ENCODE peak calls at places on chromosomes 3 and 15, in nine cellular contexts. K is hepatocyte, L is left ventricle myocardium inferior, S is right cardiac atrium, Z is IMR-90, T is body of pancreas, B is stomach, D is SJSA1, R is NT2/D1. I is an unnamed sample. For H3K27me3, the result is how much of the 10 kb centered on the place peaks cover.

GRCh38 chr3:45218578-45219390 is 7.3 kb downstream of the TMEM158 start:
- DNase-seq in T (no peak), S (no peak), D (peak), L (no peak), R (no peak), Z (peak), K (no peak), B (no peak), I (no peak)

GRCh38 chr3:73299184-73299691 is 237.8 kb downstream of the EBLN2 start:
- DNase-seq in T (no peak), Z (no peak), S (no peak), L (no peak), D (no peak), B (no peak), K (no peak), R (no peak), I (no peak)

GRCh38 chr15:29822100-29822684 is at the start of gene TJP1:
- DNase-seq in T (peak), D (peak), Z (peak), L (peak), B (peak), K (peak), R (peak), S (peak), I (peak)

GRCh38 chr3:71281173-71281738 is 302.3 kb downstream of the FOXP1 start:
- DNase-seq in Z (no peak), S (no peak), T (no peak), D (no peak), B (no peak), K (no peak), L (no peak), R (no peak), I (no peak)

GRCh38 chr3:120450261-120450913 is 405 bp downstream of the FSTL1 start:
- DNase-seq in B (peak), Z (no peak), D (no peak), K (peak), R (no peak), L (peak), T (peak), S (peak), I (peak)

GRCh38 chr3:49112262-49112661 is 7.7 kb upstream of the QARS1 start:
- DNase-seq in D (no peak), R (no peak), Z (no peak), S (peak), T (no peak), K (no peak), L (no peak), B (no peak), I (no peak)

GRCh38 chr15:65081270-65081669 is 4.7 kb downstream of the KBTBD13 start:
- DNase-seq in T (no peak), L (no peak), R (no peak), K (no peak), D (no peak), B (no peak), Z (no peak), S (no peak), I (no peak)

GRCh38 chr15:58779554-58779953 is 8.5 kb downstream of the MINDY2 start:
- DNase-seq in L (no peak), D (no peak), K (no peak), T (no peak), Z (no peak), B (no peak), R (no peak), S (no peak), I (no peak)

GRCh38 chr15:85792872-85793621 is 1.7 kb downstream of the KLHL25 start:
- DNase-seq in Z (no peak), B (no peak), K (no peak), D (no peak), S (no peak), T (no peak), R (no peak), L (no peak), I (no peak)

GRCh38 chr3:58332575-58333179 is at the start of gene PXK:
- DNase-seq in K (peak), B (peak), R (peak), D (peak), S (peak), T (peak), L (peak), Z (peak), I (peak)

GRCh38 chr3:149701206-149701976 is 43.6 kb upstream of the WWTR1 start:
- DNase-seq in B (no peak), Z (no peak), L (no peak), K (no peak), T (no peak), S (no peak), D (no peak), R (no peak), I (no peak)

GRCh38 chr15:23846218-23846617 is 159.1 kb upstream of the NDN start:
- DNase-seq in L (no peak), D (no peak), R (no peak), K (no peak), S (no peak), B (no peak), Z (no peak), T (no peak), I (no peak)

GRCh38 chr15:26864664-26865191 is 2.1 kb upstream of the GABRA5 start:
- DNase-seq in L (no peak), S (peak), K (peak), Z (peak), R (no peak), D (peak), T (peak), B (peak), I (no peak)

GRCh38 chr15:44101944-44102343 is 93.1 kb downstream of the FRMD5 start:
- DNase-seq in Z (peak), B (no peak), K (no peak), L (no peak), T (no peak), D (peak), S (no peak), R (no peak), I (no peak)

GRCh38 chr3:180335056-180335455 is 266.9 kb upstream of the TTC14 start:
- DNase-seq in L (no peak), R (no peak), T (no peak), D (no peak), B (no peak), S (no peak), Z (no peak), K (no peak), I (no peak)

GRCh38 chr3:64316971-64317370 is 91.7 kb upstream of the PRICKLE2 start:
- DNase-seq in K (peak), Z (peak), R (no peak), L (no peak), B (no peak), D (no peak), S (no peak), T (no peak), I (no peak)

GRCh38 chr3:70583682-70584081 is 271.2 kb upstream of the MDFIC2 start:
- DNase-seq in K (no peak), S (no peak), T (no peak), R (no peak), B (no peak), L (no peak), D (no peak), Z (no peak), I (no peak)

GRCh38 chr3:125967156-125967555 is 1.8 kb upstream of the ROPN1B start:
- DNase-seq in D (no peak), K (no peak), B (no peak), Z (no peak), R (no peak), L (no peak), S (no peak), T (no peak), I (no peak)

GRCh38 chr3:69879051-69879450 is 120.5 kb upstream of the SAMMSON start:
- DNase-seq in T (no peak), D (no peak), Z (no peak), S (no peak), B (no peak), K (no peak), R (no peak), L (no peak), I (no peak)

GRCh38 chr3:113895964-113896363 is 51.8 kb upstream of the ZDHHC23 start:
- DNase-seq in L (no peak), B (no peak), R (no peak), D (no peak), T (no peak), K (no peak), S (no peak), Z (no peak), I (no peak)

GRCh38 chr3:13674538-13675185 is 125.7 kb downstream of the FBLN2 start:
- DNase-seq in T (no peak), B (no peak), Z (no peak), K (no peak), S (no peak), D (no peak), R (no peak), L (no peak), I (no peak)

GRCh38 chr3:69379661-69380060 is 6.2 kb downstream of the FRMD4B start:
- DNase-seq in K (no peak), T (no peak), R (no peak), L (no peak), S (no peak), D (no peak), B (no peak), Z (no peak), I (no peak)

GRCh38 chr15:47415539-47415971 is 301.8 kb upstream of the SEMA6D start:
- DNase-seq in B (no peak), Z (peak), T (no peak), D (no peak), K (no peak), S (no peak), R (no peak), L (no peak), I (no peak)

GRCh38 chr3:136142592-136142991 is 53.5 kb downstream of the MSL2 start:
- DNase-seq in D (peak), L (no peak), Z (peak), S (no peak), B (no peak), R (peak), K (peak), T (no peak), I (no peak)

GRCh38 chr3:82496890-82497560 is 735.6 kb upstream of the GBE1 start:
- DNase-seq in L (no peak), S (no peak), B (no peak), Z (no peak), K (peak), D (no peak), R (peak), T (peak), I (no peak)

GRCh38 chr3:78077842-78078241 is 1037.9 kb downstream of the ROBO2 start:
- DNase-seq in K (no peak), B (no peak), S (no peak), R (no peak), D (no peak), L (no peak), Z (no peak), T (no peak), I (no peak)

GRCh38 chr3:50300681-50301254 is 1.6 kb upstream of the HYAL3 start:
- DNase-seq in L (no peak), B (no peak), S (no peak), T (no peak), D (no peak), K (no peak), R (no peak), Z (no peak), I (no peak)
- H3K4me3 ChIP-seq in L (peak), B (peak), S (no peak), T (no peak), D (no peak), K (no peak), R (no peak), Z (no peak), I (no peak)

DNA sequence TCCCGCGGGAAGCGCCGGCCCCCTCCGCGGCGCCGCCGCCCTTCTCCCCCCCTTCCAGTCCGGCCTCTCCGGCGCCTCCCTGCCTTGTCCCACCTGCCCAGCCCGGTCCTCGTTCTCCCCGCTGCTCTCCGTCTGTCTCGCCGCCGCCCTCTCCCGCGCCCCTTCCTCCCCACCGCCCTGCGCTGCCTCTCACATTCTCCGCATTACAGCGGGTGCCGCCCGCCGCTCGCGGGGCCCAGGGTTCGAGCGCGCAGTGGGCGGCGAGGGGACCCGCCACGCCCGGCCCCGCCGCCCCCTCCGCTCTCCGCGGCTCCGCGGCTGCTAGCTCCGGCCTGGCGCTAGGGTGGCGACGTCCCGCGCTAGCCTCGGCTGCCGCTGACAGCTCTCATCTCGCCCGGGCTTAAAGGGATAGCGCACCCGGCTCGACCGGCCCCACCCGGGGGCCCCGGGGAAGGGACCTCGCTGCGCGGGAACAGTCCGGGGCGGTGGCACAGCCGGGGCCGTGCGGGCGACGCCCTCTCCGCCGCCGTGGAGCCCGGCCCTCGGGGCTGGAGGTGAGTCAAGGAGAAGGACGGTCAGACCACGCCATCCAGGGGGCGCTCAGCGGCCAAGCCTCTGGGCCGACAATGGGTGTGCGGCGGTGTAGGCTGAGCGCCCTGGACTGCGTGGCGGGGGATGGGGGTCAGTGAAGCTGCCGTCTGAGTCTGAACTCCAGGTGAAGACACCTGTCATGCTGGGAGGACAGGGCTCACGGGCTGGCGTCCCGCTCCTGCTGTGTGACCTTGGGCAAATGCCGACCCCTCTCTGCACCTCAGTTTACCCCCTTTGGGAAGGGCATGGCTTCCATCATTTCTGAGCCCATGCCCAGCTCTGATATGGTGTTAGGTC is 187.4 kb upstream of the LINGO1 start:
- DNase-seq in S (peak), B (no peak), L (no peak), Z (no peak), K (peak), D (no peak), R (no peak), T (peak), I (no peak)
- H3K27me3 ChIP-seq in S (under half), B (half or more), L (half or more), Z (half or more), K (under half), D (half or more), R (half or more), T (under half), I (half or more)

DNA sequence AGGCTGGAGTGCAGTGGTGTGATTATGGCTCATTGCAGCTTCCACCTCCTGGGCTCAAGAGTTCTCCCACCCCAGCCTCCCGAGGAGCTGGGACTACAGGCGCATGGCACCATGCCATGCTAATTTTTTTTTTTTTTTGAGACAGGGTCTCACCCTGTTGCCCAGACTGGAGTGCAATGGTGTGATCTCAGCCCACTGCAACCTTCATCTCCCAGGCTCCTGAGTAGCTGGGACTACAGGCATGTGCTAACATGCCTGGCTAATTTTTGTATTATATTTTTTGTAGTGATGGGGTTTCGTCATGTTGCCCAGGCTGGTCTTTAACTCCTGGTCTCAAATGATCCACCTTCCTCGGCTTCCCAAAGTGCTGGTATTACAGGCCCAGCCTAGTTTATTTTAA is 4.0 kb downstream of the TEX9 start:
- DNase-seq in L (no peak), S (no peak), Z (no peak), R (no peak), B (no peak), T (no peak), D (no peak), K (no peak), I (no peak)
- H3K4me3 ChIP-seq in L (no peak), S (no peak), Z (no peak), R (no peak), B (no peak), T (no peak), D (no peak), K (no peak), I (no peak)

DNA sequence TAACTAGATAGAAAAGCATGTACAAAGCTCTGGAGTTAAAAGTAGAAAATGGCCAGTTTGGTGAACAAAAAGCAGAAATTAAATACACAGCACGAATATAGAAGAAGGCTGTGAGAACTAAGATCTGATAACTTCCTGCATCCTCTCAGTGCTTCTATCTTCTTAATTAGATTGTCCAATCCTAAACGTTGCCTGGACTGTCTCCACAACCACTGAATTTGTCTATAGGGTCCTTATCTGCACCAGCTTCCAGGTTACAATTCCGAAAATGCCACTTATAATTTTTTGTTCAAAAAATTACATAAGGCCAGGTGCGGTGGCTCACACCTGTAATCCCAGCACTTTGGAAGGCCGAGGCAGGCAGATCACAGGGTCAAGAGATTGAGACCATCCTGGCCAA is 626.3 kb downstream of the TBL1XR1 start:
- DNase-seq in K (no peak), T (no peak), S (no peak), L (no peak), Z (no peak), D (no peak), B (no peak), R (no peak), I (no peak)
- H3K27me3 ChIP-seq in K (under half), T (under half), S (under half), L (under half), Z (under half), D (under half), B (under half), R (under half), I (under half)

GRCh38 chr3:127472506-127472905 is 118.0 kb downstream of the TPRA1 start:
- DNase-seq in Z (no peak), B (no peak), T (no peak), S (no peak), D (no peak), R (no peak), K (no peak), L (no peak), I (no peak)
- H3K4me3 ChIP-seq in Z (no peak), B (no peak), T (no peak), S (no peak), D (no peak), R (no peak), K (no peak), L (no peak), I (no peak)

DNA sequence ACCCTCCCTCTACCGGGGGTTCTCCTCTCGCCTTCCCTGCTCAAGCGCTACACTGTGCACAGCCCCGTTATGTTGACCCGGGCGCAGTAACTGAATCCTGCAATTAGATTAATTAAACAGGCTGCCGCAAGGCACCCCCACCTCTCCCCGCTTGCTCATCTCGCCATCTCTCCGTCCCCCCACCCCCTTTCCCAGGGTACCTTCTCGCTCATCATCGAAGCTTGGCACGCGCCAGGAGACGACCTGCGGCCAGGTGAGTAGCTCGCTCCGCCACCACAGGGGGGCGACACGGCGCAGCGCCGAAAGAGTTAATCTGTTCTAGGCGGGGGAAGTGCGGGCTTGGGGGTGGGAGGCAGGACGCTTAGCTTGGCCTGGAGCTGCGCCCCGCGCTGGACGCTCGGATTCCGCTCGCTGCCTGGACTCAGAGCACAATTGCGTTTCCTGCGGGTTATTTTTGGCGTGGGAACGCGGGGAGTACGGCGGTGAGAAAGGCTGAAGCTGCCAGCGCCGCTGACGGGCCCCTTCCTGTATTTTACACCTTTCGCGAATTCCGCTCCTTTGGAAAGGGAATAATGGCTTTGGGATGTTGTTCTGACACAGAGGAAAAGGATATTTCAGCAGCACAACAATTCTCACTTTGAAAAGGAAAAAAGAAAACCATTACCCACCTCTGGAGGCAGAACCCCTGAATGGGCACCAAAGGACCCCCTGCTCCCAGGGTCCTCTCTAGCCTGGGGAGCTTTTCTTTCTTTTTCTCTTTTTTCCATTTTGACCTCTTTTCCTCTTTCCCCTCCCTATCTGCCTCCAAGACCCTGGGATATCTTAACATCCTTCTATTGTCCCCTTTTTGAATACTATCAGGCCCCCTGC is 1.5 kb downstream of the DLL4 start:
- DNase-seq in T (peak), L (peak), D (no peak), K (peak), Z (peak), S (peak), R (no peak), B (no peak), I (no peak)
- H3K27me3 ChIP-seq in T (under half), L (half or more), D (half or more), K (under half), Z (under half), S (under half), R (half or more), B (half or more), I (under half)

GRCh38 chr3:100256724-100257123 is 4.1 kb upstream of the TBC1D23 start:
- DNase-seq in R (no peak), T (no peak), D (no peak), L (no peak), Z (peak), K (no peak), S (no peak), B (no peak), I (no peak)
- H3K4me3 ChIP-seq in R (no peak), T (no peak), D (no peak), L (no peak), Z (no peak), K (no peak), S (no peak), B (no peak), I (no peak)

I was measured in tibial nerve.